ENCODE peak calls at places on chromosome 4, in five cellular contexts. U is lung, T is astrocyte of the spinal cord, S is brain microvascular endothelial cell, I is endodermal cell. V is an unnamed sample.

GRCh38 chr4:8914461-8915171 is 43.0 kb upstream of the HMX1 start:
- DNase-seq in U (no peak), T (no peak), S (no peak), I (peak; percentile 34), V (no peak)

GRCh38 chr4:73917081-73917501 is 47.9 kb downstream of the CXCL1 start:
- DNase-seq in U (no peak), T (peak; percentile 97), S (peak; percentile 89), I (no peak), V (peak; percentile 89)

GRCh38 chr4:67911128-67911527 is 27.3 kb upstream of the TMPRSS11D start:
- DNase-seq in U (no peak), T (no peak), S (no peak), I (no peak), V (no peak)

GRCh38 chr4:183223046-183223445 is 97.0 kb downstream of the CLDN22 start:
- DNase-seq in U (no peak), T (no peak), S (no peak), I (no peak), V (no peak)

GRCh38 chr4:11483076-11483475 is 54.4 kb upstream of the HS3ST1 start:
- DNase-seq in U (no peak), T (peak; percentile 56), S (peak; percentile 37), I (no peak), V (no peak)

GRCh38 chr4:28009541-28009940 is 1148.9 kb downstream of the STIM2 start:
- DNase-seq in U (no peak), T (no peak), S (no peak), I (no peak), V (no peak)

GRCh38 chr4:83771113-83771705 is 235.3 kb downstream of the GPAT3 start:
- DNase-seq in U (peak; percentile 34), T (peak; percentile 72), S (peak; percentile 72), I (peak; percentile 87), V (peak; percentile 8)

GRCh38 chr4:10082047-10082446 is 34.6 kb downstream of the WDR1 start:
- DNase-seq in U (no peak), T (no peak), S (no peak), I (no peak), V (no peak)

GRCh38 chr4:48307528-48307927 is 33.8 kb upstream of the SLAIN2 start:
- DNase-seq in U (no peak), T (no peak), S (no peak), I (no peak), V (no peak)

GRCh38 chr4:149999485-150000074 is 78.7 kb upstream of the DCLK2 start:
- DNase-seq in U (no peak), T (peak; percentile 81), S (peak; percentile 68), I (peak; percentile 60), V (peak; percentile 47)

GRCh38 chr4:84389406-84389805 is 109.7 kb downstream of the NKX6-1 start:
- DNase-seq in U (no peak), T (peak; percentile 9), S (peak; percentile 40), I (no peak), V (no peak)

GRCh38 chr4:188254211-188254610 is 115.0 kb downstream of the TRIML1 start:
- DNase-seq in U (no peak), T (no peak), S (peak; percentile 26), I (no peak), V (no peak)

GRCh38 chr4:184298255-184298654 is 80.6 kb upstream of the ENPP6 start:
- DNase-seq in U (no peak), T (no peak), S (no peak), I (no peak), V (no peak)

GRCh38 chr4:100489316-100489715 is 28.5 kb downstream of the EMCN start:
- DNase-seq in U (no peak), T (no peak), S (no peak), I (no peak), V (no peak)

GRCh38 chr4:39823193-39823592 is 125.3 kb downstream of the UBE2K start:
- DNase-seq in U (no peak), T (peak; percentile 39), S (no peak), I (no peak), V (peak; percentile 53)

GRCh38 chr4:21447320-21448055 is 501.1 kb downstream of the KCNIP4 start:
- DNase-seq in U (no peak), T (no peak), S (no peak), I (no peak), V (no peak)

GRCh38 chr4:154497901-154498300 is 6.3 kb upstream of the DCHS2 start:
- DNase-seq in U (no peak), T (no peak), S (no peak), I (no peak), V (no peak)

GRCh38 chr4:98612318-98613250 is 45.8 kb downstream of the TSPAN5 start:
- DNase-seq in U (no peak), T (no peak), S (no peak), I (peak; percentile 65), V (no peak)

GRCh38 chr4:53497446-53498069 is 93.7 kb downstream of the LNX1 start:
- DNase-seq in U (no peak), T (peak; percentile 44), S (no peak), I (no peak), V (no peak)

GRCh38 chr4:185532795-185533324 is 2.4 kb downstream of the PDLIM3 start:
- DNase-seq in U (no peak), T (no peak), S (no peak), I (no peak), V (no peak)

GRCh38 chr4:69718376-69719293 is 41.8 kb downstream of the SULT1B1 start:
- DNase-seq in U (no peak), T (peak; percentile 45), S (no peak), I (no peak), V (peak; percentile 49)

GRCh38 chr4:78720994-78721677 is 55.0 kb upstream of the BMP2K start:
- DNase-seq in U (peak; percentile 32), T (no peak), S (no peak), I (no peak), V (no peak)

GRCh38 chr4:100095729-100096595 is 94.3 kb downstream of the DDIT4L start:
- DNase-seq in U (peak; percentile 50), T (peak; percentile 76), S (peak; percentile 67), I (peak; percentile 81), V (peak; percentile 84)

GRCh38 chr4:106095408-106095807 is 200.1 kb downstream of the NPNT start:
- DNase-seq in U (no peak), T (peak; percentile 33), S (no peak), I (no peak), V (no peak)

GRCh38 chr4:26229974-26230373 is 90.8 kb upstream of the RBPJ start:
- DNase-seq in U (no peak), T (no peak), S (no peak), I (no peak), V (no peak)

GRCh38 chr4:62324215-62324614 is 1124.1 kb downstream of the ADGRL3 start:
- DNase-seq in U (peak; percentile 41), T (peak; percentile 10), S (no peak), I (no peak), V (no peak)

GRCh38 chr4:54228064-54228527 is 997 bp upstream of the PDGFRA start:
- DNase-seq in U (peak; percentile 66), T (peak; percentile 82), S (peak; percentile 67), I (peak; percentile 95), V (no peak)

GRCh38 chr4:8643986-8644385 is 51.4 kb downstream of the CPZ start:
- DNase-seq in U (no peak), T (no peak), S (no peak), I (peak; percentile 45), V (no peak)

GRCh38 chr4:68498413-68499007 is 51.2 kb downstream of the TMPRSS11E start:
- DNase-seq in U (peak; percentile 48), T (peak; percentile 68), S (peak; percentile 34), I (peak; percentile 86), V (peak; percentile 24)

GRCh38 chr4:139082750-139083532 is 67.4 kb downstream of the NOCT start:
- DNase-seq in U (peak; percentile 95), T (peak; percentile 98), S (peak; percentile 98), I (peak; percentile 98), V (peak; percentile 96)

GRCh38 chr4:7266525-7267292 is 74.4 kb downstream of the SORCS2 start:
- DNase-seq in U (no peak), T (peak; percentile 77), S (peak; percentile 94), I (peak; percentile 89), V (peak; percentile 60)

GRCh38 chr4:3657917-3658913 is 108.0 kb upstream of the ADRA2C start:
- DNase-seq in U (no peak), T (peak; percentile 19), S (peak; percentile 86), I (no peak), V (peak; percentile 39)

GRCh38 chr4:42152507-42153504 is at the start of gene BEND4:
- DNase-seq in U (no peak), T (no peak), S (no peak), I (peak; percentile 61), V (no peak)

GRCh38 chr4:134337584-134337983 is 136.0 kb upstream of the PABPC4L start:
- DNase-seq in U (no peak), T (peak; percentile 40), S (peak; percentile 20), I (no peak), V (no peak)

GRCh38 chr4:105399535-105400161 is 74.2 kb downstream of the PPA2 start:
- DNase-seq in U (no peak), T (peak; percentile 79), S (peak; percentile 85), I (no peak), V (peak; percentile 78)

GRCh38 chr4:8285976-8286718 is 16.6 kb downstream of the HTRA3 start:
- DNase-seq in U (no peak), T (no peak), S (no peak), I (no peak), V (no peak)

GRCh38 chr4:76596713-76597112 is 161.7 kb downstream of the SHROOM3 start:
- DNase-seq in U (no peak), T (no peak), S (no peak), I (no peak), V (no peak)

GRCh38 chr4:103773691-103774231 is 54.0 kb upstream of the TACR3 start:
- DNase-seq in U (no peak), T (no peak), S (no peak), I (no peak), V (no peak)

DNA sequence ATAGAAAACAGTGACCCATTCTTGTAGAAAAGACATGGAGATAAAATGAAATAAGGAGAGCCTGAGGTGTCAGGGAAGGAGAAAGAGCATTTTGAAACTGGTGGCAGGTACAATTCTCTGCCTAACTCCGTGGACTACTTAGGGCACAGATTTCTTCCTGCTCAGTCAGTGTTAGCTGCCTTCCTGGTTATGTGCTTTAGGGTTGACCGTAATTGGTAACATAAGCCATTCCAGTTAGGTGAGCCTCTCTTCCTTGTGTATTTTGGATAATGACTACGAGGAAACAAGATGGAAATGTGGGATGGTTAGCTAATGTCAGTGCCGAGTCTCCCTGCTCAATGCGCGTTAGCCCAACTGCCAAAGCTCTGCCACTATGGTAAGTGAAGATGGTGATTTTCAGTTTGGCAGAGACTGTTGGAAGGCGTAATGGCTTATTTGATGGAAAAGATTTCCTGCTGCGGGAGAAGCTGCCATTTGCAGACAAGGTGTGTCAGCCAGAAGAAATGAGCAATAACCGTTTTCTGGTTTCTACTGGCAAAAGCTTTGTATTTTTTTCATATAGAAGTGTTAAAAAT is 174.1 kb downstream of the CBR4 start:
- DNase-seq in U (no peak), T (no peak), S (no peak), I (no peak), V (no peak)
- H3K4me3 ChIP-seq in U (no peak overlapping the region), T (no peak overlapping the region), S (no peak overlapping the region), I (no peak overlapping the region), V (no peak overlapping the region)

GRCh38 chr4:142845293-142846070 is 619 bp downstream of the INPP4B start:
- DNase-seq in U (no peak), T (peak; percentile 22), S (no peak), I (peak; percentile 81), V (no peak)
- H3K4me3 ChIP-seq in U (peak overlapping the region; percentile 61), T (peak overlapping the region; percentile 68), S (peak overlapping the region; percentile 74), I (peak overlapping the region; percentile 80), V (peak overlapping the region; percentile 59)

GRCh38 chr4:169660929-169661328 is 40.6 kb downstream of the CLCN3 start:
- DNase-seq in U (no peak), T (no peak), S (no peak), I (no peak), V (no peak)
- H3K4me3 ChIP-seq in U (no peak overlapping the region), T (peak overlapping the region; percentile 65), S (peak overlapping the region; percentile 60), I (peak overlapping the region; percentile 78), V (peak overlapping the region; percentile 53)

GRCh38 chr4:32991663-32992062 is 2271.5 kb downstream of the PCDH7 start:
- DNase-seq in U (no peak), T (no peak), S (no peak), I (no peak), V (no peak)
- H3K4me3 ChIP-seq in U (no peak overlapping the region), T (no peak overlapping the region), S (no peak overlapping the region), I (no peak overlapping the region), V (no peak overlapping the region)